ENCODE peak calls at places on chromosomes 2 and 18, in eight cellular contexts. X, P, E, G, N, U, O and Q are unnamed samples.

GRCh38 chr2:65678779-65679394 is 246.5 kb upstream of the SPRED2 start:
- DNase-seq in X (no peak), P (no peak), E (no peak), G (no peak), N (no peak), U (no peak), O (no peak), Q (no peak)

GRCh38 chr2:40584432-40584831 is 132.5 kb upstream of the SLC8A1 start:
- DNase-seq in X (no peak), P (no peak), E (no peak), G (no peak), N (no peak), U (no peak), O (no peak), Q (no peak)

GRCh38 chr2:121075006-121075545 is 209.9 kb downstream of the TFCP2L1 start:
- DNase-seq in X (no peak), P (peak), E (no peak), G (peak), N (peak), U (no peak), O (peak), Q (peak)

GRCh38 chr2:115190459-115190858 is 748.0 kb downstream of the DPP10 start:
- DNase-seq in X (no peak), P (no peak), E (no peak), G (no peak), N (no peak), U (no peak), O (no peak), Q (no peak)

GRCh38 chr18:27042177-27042576 is 142.9 kb downstream of the CHST9 start:
- DNase-seq in X (no peak), P (no peak), E (no peak), G (no peak), N (no peak), U (no peak), O (no peak), Q (no peak)

GRCh38 chr18:48922203-48922800 is 28.5 kb downstream of the SMAD7 start:
- DNase-seq in X (peak), P (no peak), E (no peak), G (no peak), N (no peak), U (no peak), O (no peak), Q (no peak)

GRCh38 chr2:64750817-64751285 is 97.1 kb upstream of the SERTAD2 start:
- DNase-seq in X (peak), P (peak), E (peak), G (peak), N (peak), U (peak), O (peak), Q (peak)

GRCh38 chr2:237299897-237300296 is 114.1 kb downstream of the COL6A3 start:
- DNase-seq in X (no peak), P (no peak), E (no peak), G (peak), N (peak), U (no peak), O (peak), Q (no peak)

GRCh38 chr2:70887550-70888229 is 48.0 kb upstream of the ATP6V1B1 start:
- DNase-seq in X (peak), P (no peak), E (no peak), G (no peak), N (no peak), U (no peak), O (peak), Q (no peak)

GRCh38 chr2:67824196-67824595 is 238.6 kb downstream of the C1D start:
- DNase-seq in X (no peak), P (no peak), E (no peak), G (peak), N (no peak), U (no peak), O (no peak), Q (no peak)

GRCh38 chr2:185510060-185510459 is 228.5 kb upstream of the FSIP2 start:
- DNase-seq in X (no peak), P (no peak), E (no peak), G (no peak), N (no peak), U (no peak), O (no peak), Q (no peak)

GRCh38 chr2:85754313-85755095 is 713 bp downstream of the ATOH8 start:
- DNase-seq in X (peak), P (no peak), E (peak), G (no peak), N (no peak), U (peak), O (no peak), Q (peak)

GRCh38 chr2:212032032-212032431 is 506.6 kb downstream of the ERBB4 start:
- DNase-seq in X (no peak), P (no peak), E (no peak), G (no peak), N (no peak), U (no peak), O (no peak), Q (no peak)

GRCh38 chr2:214946949-214947348 is 137.5 kb upstream of the BARD1 start:
- DNase-seq in X (no peak), P (no peak), E (no peak), G (no peak), N (no peak), U (no peak), O (no peak), Q (no peak)

GRCh38 chr2:142707318-142707717 is 170.1 kb upstream of the KYNU start:
- DNase-seq in X (no peak), P (no peak), E (no peak), G (no peak), N (no peak), U (no peak), O (no peak), Q (no peak)